ENCODE peak calls at places on chromosomes 16 and 17, in seven cellular contexts. V is mucosa of descending colon, S is endothelial cell of umbilical vein, C is Calu3, H is smooth muscle cell of the brain vasculature, L is EL, E is left lung. F is an unnamed sample.

GRCh38 chr17:18026408-18026776 is 12.6 kb downstream of the ATPAF2 start:
- DNase-seq in E (peak), S (peak), V (no peak), C (no peak), L (peak), H (no peak), F (no peak)

GRCh38 chr16:57202095-57202886 is 16.2 kb downstream of the RSPRY1 start:
- DNase-seq in L (no peak), H (no peak), V (no peak), S (no peak), C (no peak), E (no peak), F (no peak)

GRCh38 chr16:69406780-69407331 is 17.6 kb upstream of the CYB5B start:
- DNase-seq in E (no peak), S (no peak), H (no peak), L (peak), C (no peak), V (no peak), F (no peak)

GRCh38 chr16:15770512-15770911 is 86.3 kb downstream of the MYH11 start:
- DNase-seq in V (no peak), C (no peak), E (no peak), L (peak), S (peak), H (no peak), F (no peak)

GRCh38 chr17:35242805-35243458 is at the start of gene SLFN5:
- DNase-seq in V (peak), E (peak), C (peak), L (peak), H (peak), S (peak), F (peak)

GRCh38 chr16:68332411-68333121 is 21.7 kb downstream of the PRMT7 start:
- DNase-seq in E (peak), V (peak), S (peak), H (peak), L (peak), C (no peak), F (no peak)

GRCh38 chr16:26526633-26527032 is 540.1 kb upstream of the C16orf82 start:
- DNase-seq in C (no peak), S (no peak), H (no peak), E (no peak), V (no peak), L (no peak), F (no peak)

GRCh38 chr16:2946649-2947048 is 17.4 kb upstream of the KREMEN2 start:
- DNase-seq in V (no peak), S (no peak), C (no peak), E (no peak), L (no peak), H (no peak), F (no peak)

GRCh38 chr17:15457723-15458094 is 9.7 kb downstream of the CDRT4 start:
- DNase-seq in V (no peak), E (no peak), C (no peak), S (peak), L (no peak), H (no peak), F (no peak)

GRCh38 chr16:52071101-52071500 is 475.8 kb downstream of the TOX3 start:
- DNase-seq in V (no peak), L (no peak), E (no peak), S (no peak), H (no peak), C (no peak), F (no peak)

GRCh38 chr16:89563639-89564392 is 3.3 kb downstream of the RPL13 start:
- DNase-seq in V (no peak), H (no peak), C (no peak), S (no peak), L (no peak), E (no peak), F (no peak)

GRCh38 chr17:51119415-51120356 is 982 bp downstream of the SPAG9 start:
- DNase-seq in S (peak), L (peak), C (peak), V (peak), H (peak), E (peak), F (peak)

GRCh38 chr17:36475346-36475970 is 11.0 kb upstream of the ZNHIT3 start:
- DNase-seq in L (no peak), H (no peak), S (no peak), V (no peak), E (no peak), C (no peak), F (no peak)

GRCh38 chr16:85878875-85879274 is 20.1 kb upstream of the IRF8 start:
- DNase-seq in C (peak), V (no peak), L (peak), E (no peak), H (peak), S (peak), F (no peak)

GRCh38 chr17:44970136-44970737 is 2.1 kb upstream of the C1QL1 start:
- DNase-seq in E (no peak), H (no peak), C (no peak), S (no peak), L (peak), V (peak), F (peak)

GRCh38 chr17:1793447-1793806 is 31.6 kb downstream of the SERPINF1 start:
- DNase-seq in L (no peak), E (no peak), S (no peak), H (no peak), C (no peak), V (no peak), F (no peak)

GRCh38 chr16:1183235-1183907 is 30.5 kb downstream of the CACNA1H start:
- DNase-seq in V (peak), E (peak), H (peak), C (peak), L (peak), S (peak), F (peak)

GRCh38 chr17:68821860-68822693 is 133.1 kb downstream of the ABCA8 start:
- DNase-seq in C (peak), V (no peak), S (peak), H (peak), E (no peak), L (peak), F (no peak)

F was measured in ecto neural progenitor cell.